ENCODE peak calls at places on chromosomes 5 and 9, in five cellular contexts. L is neural progenitor cell; A is CD8-positive, alpha-beta T cell; X is heart right ventricle; T is Peyer's patch. D is an unnamed sample.

GRCh38 chr5:168408561-168409321 is 77.5 kb upstream of the RARS1 start:
- DNase-seq in L (no peak), T (no peak), X (no peak), A (no peak), D (no peak)

GRCh38 chr5:88364991-88365390 is 96.3 kb upstream of the TMEM161B start:
- DNase-seq in A (no peak), L (no peak), X (no peak), T (no peak), D (no peak)

GRCh38 chr5:77943851-77944250 is 167.7 kb upstream of the TBCA start:
- DNase-seq in T (no peak), L (no peak), A (no peak), X (no peak), D (no peak)

GRCh38 chr9:97502222-97502983 is 937 bp downstream of the TMOD1 start:
- DNase-seq in T (no peak), A (no peak), L (peak; percentile 48), X (peak; percentile 36), D (peak; percentile 58)

GRCh38 chr5:91484662-91485061 is 101.5 kb upstream of the ARRDC3 start:
- DNase-seq in T (no peak), X (no peak), L (no peak), A (no peak), D (no peak)

GRCh38 chr5:123371575-123372179 is 51.5 kb downstream of the CEP120 start:
- DNase-seq in T (peak; percentile 73), L (peak; percentile 65), A (peak; percentile 6), X (peak; percentile 48), D (no peak)

GRCh38 chr5:87121315-87122170 is 146.1 kb upstream of the RASA1 start:
- DNase-seq in X (no peak), T (peak; percentile 55), L (no peak), A (peak; percentile 12), D (peak; percentile 70)

GRCh38 chr5:124064956-124065355 is 553.0 kb downstream of the CSNK1G3 start:
- DNase-seq in A (no peak), X (no peak), T (no peak), L (no peak), D (no peak)

GRCh38 chr9:112925058-112925641 is 34.5 kb upstream of the SLC46A2 start:
- DNase-seq in L (peak; percentile 59), T (peak; percentile 60), A (no peak), X (no peak), D (no peak)

GRCh38 chr5:73822989-73823339 is 197.0 kb downstream of the ARHGEF28 start:
- DNase-seq in X (no peak), T (no peak), A (no peak), L (no peak), D (no peak)

GRCh38 chr5:111313017-111313724 is 89.0 kb downstream of the CAMK4 start:
- DNase-seq in X (no peak), A (no peak), T (no peak), L (no peak), D (no peak)

GRCh38 chr9:16794871-16795639 is 75.4 kb downstream of the BNC2 start:
- DNase-seq in T (peak; percentile 48), X (peak; percentile 17), L (no peak), A (no peak), D (no peak)

GRCh38 chr5:123819401-123819800 is 307.4 kb downstream of the CSNK1G3 start:
- DNase-seq in L (no peak), A (no peak), X (no peak), T (no peak), D (no peak)

GRCh38 chr5:125410501-125411162 is 664.2 kb upstream of the ZNF608 start:
- DNase-seq in A (no peak), L (no peak), X (no peak), T (no peak), D (no peak)

GRCh38 chr5:159097461-159098284 is 2.0 kb downstream of the EBF1 start:
- DNase-seq in X (peak; percentile 47), A (no peak), T (peak; percentile 67), L (peak; percentile 68), D (peak; percentile 70)

GRCh38 chr5:149550608-149551226 is 522 bp downstream of the CSNK1A1 start:
- DNase-seq in A (no peak), X (no peak), L (peak; percentile 38), T (no peak), D (no peak)

GRCh38 chr5:611731-612486 is at the start of gene CEP72:
- DNase-seq in X (peak; percentile 94), T (peak; percentile 95), A (peak; percentile 91), L (peak; percentile 95), D (peak; percentile 91)

GRCh38 chr5:155700333-155700732 is 626.6 kb upstream of the SGCD start:
- DNase-seq in A (no peak), X (no peak), T (no peak), L (peak; percentile 35), D (no peak)

GRCh38 chr9:135804588-135805421 is 102.5 kb downstream of the CAMSAP1 start:
- DNase-seq in T (no peak), L (no peak), X (peak; percentile 5), A (no peak), D (no peak)

GRCh38 chr9:121650220-121651013 is 1.0 kb upstream of the DAB2IP start:
- DNase-seq in X (peak; percentile 64), T (peak; percentile 79), L (peak; percentile 91), A (no peak), D (no peak)

GRCh38 chr9:15909297-15909696 is 356.5 kb downstream of the CCDC171 start:
- DNase-seq in T (no peak), X (no peak), A (no peak), L (no peak), D (no peak)

GRCh38 chr9:18474778-18475177 is 825 bp downstream of the ADAMTSL1 start:
- DNase-seq in L (no peak), X (no peak), T (no peak), A (no peak), D (no peak)

GRCh38 chr9:128082173-128082572 is 14.1 kb downstream of the SLC25A25 start:
- DNase-seq in X (no peak), A (no peak), L (peak; percentile 50), T (no peak), D (no peak)

GRCh38 chr5:474826-475661 is 32.1 kb downstream of the EXOC3 start:
- DNase-seq in X (peak; percentile 15), L (no peak), A (no peak), T (peak; percentile 47), D (peak; percentile 48)

GRCh38 chr9:119588874-119589560 is 219.8 kb upstream of the BRINP1 start:
- DNase-seq in X (no peak), L (peak; percentile 31), A (no peak), T (no peak), D (no peak)

GRCh38 chr5:56330167-56330566 is 97.0 kb upstream of the ANKRD55 start:
- DNase-seq in X (no peak), T (no peak), A (no peak), L (no peak), D (no peak)

GRCh38 chr5:57650360-57651069 is 167.9 kb upstream of the ACTBL2 start:
- DNase-seq in X (no peak), L (peak; percentile 62), T (peak; percentile 61), A (no peak), D (peak; percentile 11)

GRCh38 chr9:120568816-120569215 is 11.2 kb downstream of the CDK5RAP2 start:
- DNase-seq in A (no peak), L (no peak), T (no peak), X (no peak), D (no peak)

GRCh38 chr9:89448381-89448780 is 49.5 kb downstream of the SEMA4D start:
- DNase-seq in A (no peak), L (no peak), T (no peak), X (no peak), D (no peak)

GRCh38 chr9:20903214-20903613 is 128.2 kb downstream of the HACD4 start:
- DNase-seq in A (no peak), T (no peak), L (no peak), X (no peak), D (no peak)

GRCh38 chr9:87120610-87121009 is 173.3 kb upstream of the GAS1 start:
- DNase-seq in T (no peak), A (no peak), X (no peak), L (no peak), D (no peak)

GRCh38 chr9:33868430-33869000 is 51.6 kb downstream of the UBE2R2 start:
- DNase-seq in L (no peak), A (no peak), T (no peak), X (no peak), D (no peak)

GRCh38 chr9:130768265-130768664 is 66.8 kb upstream of the ABL1 start:
- DNase-seq in X (no peak), L (no peak), A (no peak), T (peak; percentile 71), D (no peak)

GRCh38 chr5:115962565-115963402 is 509 bp downstream of the LVRN start:
- DNase-seq in L (peak; percentile 53), A (no peak), T (peak; percentile 46), X (peak; percentile 21), D (no peak)

GRCh38 chr9:14132798-14133197 is 181.1 kb downstream of the NFIB start:
- DNase-seq in A (no peak), T (no peak), X (no peak), L (no peak), D (no peak)

GRCh38 chr9:14131353-14132088 is 182.4 kb downstream of the NFIB start:
- DNase-seq in X (no peak), L (no peak), T (no peak), A (no peak), D (no peak)

GRCh38 chr9:14133394-14133793 is 180.5 kb downstream of the NFIB start:
- DNase-seq in T (no peak), L (no peak), X (no peak), A (no peak), D (no peak)

DNA sequence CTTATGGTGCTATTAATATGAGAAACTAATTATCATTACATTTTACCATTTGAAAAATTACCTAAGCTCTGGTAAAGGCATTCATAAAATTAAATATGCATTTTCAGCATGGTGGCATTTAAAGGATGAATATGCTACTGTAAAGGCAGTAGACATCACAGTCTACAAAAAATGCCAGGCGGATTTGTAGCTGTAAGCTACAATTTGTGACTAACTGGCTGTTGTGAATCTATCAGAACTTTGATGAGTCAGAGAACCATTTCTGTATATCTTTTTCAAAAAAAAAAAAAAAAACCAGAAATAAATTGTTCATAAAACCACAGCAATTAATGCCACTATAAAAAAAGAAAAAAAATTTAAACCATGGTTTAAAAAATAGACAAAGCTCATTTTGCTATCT is 186.3 kb downstream of the NFIB start:
- DNase-seq in X (no peak), A (no peak), L (no peak), T (no peak), D (no peak)
- H3K36me3 ChIP-seq in X (no peaks in the 10 kb centered on the region), A (no peaks in the 10 kb centered on the region), L (no peaks in the 10 kb centered on the region), T (no peaks in the 10 kb centered on the region), D (no peaks in the 10 kb centered on the region)

DNA sequence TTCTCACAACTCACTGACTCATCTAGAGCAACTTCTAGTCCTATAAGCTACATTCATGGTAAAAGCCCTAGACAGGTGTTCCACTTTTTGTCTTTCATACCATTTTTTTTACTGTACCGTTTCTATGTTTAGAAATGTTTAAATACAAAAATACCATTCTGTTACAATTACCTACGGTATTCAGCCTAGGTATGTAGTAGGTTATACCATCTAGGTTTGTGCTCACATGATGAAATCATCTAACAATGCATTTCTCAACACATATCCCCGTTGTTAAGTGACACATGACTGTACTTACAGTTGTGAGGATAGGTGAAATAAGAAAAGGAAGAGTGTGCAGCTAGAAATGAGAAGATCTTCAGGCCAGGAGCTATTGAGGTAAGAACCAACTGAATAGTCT is 6.2 kb downstream of the CENPK start:
- DNase-seq in L (no peak), T (no peak), A (no peak), X (no peak), D (no peak)
- H3K36me3 ChIP-seq in L (peaks cover 13% of the 10 kb centered on the region), T (no peaks in the 10 kb centered on the region), A (peaks cover 16% of the 10 kb centered on the region), X (no peaks in the 10 kb centered on the region), D (no peaks in the 10 kb centered on the region)

GRCh38 chr9:78144008-78144381 is 91.9 kb upstream of the CEP78 start:
- DNase-seq in T (no peak), X (no peak), A (no peak), L (no peak), D (no peak)
- H3K36me3 ChIP-seq in T (no peaks in the 10 kb centered on the region), X (no peaks in the 10 kb centered on the region), A (no peaks in the 10 kb centered on the region), L (no peaks in the 10 kb centered on the region), D (no peaks in the 10 kb centered on the region)

GRCh38 chr5:25285116-25285515 is 640.3 kb upstream of the CDH10 start:
- DNase-seq in T (no peak), A (no peak), X (no peak), L (no peak), D (no peak)
- H3K36me3 ChIP-seq in T (no peaks in the 10 kb centered on the region), A (no peaks in the 10 kb centered on the region), X (no peaks in the 10 kb centered on the region), L (no peaks in the 10 kb centered on the region), D (no peaks in the 10 kb centered on the region)

D was measured in GM06990.